ENCODE peak calls at places on chromosomes 12 and 14, in six cellular contexts. W is activated T-cell treated with anti-CD3 and anti-CD28 coated beads, Interleukin-2, amount 50 U/mL, for 4 hours; F is head of caudate nucleus; O is AG08396; T is omental fat pad; C is GM12878. S is an unnamed sample.

GRCh38 chr12:108021949-108022522 is 107.1 kb upstream of the WSCD2 start:
- DNase-seq in W (no peak), F (no peak), O (no peak), T (no peak), C (no peak), S (no peak)

GRCh38 chr12:5768171-5768879 is 176.7 kb downstream of the ANO2 start:
- DNase-seq in W (no peak), F (no peak), O (no peak), T (no peak), C (no peak), S (no peak)

GRCh38 chr12:4506870-4507269 is 31.8 kb upstream of the RAD51AP1 start:
- DNase-seq in W (no peak), F (no peak), O (peak; percentile 20), T (no peak), C (peak; percentile 52), S (no peak)

GRCh38 chr12:19967486-19967885 is 400.9 kb upstream of the PDE3A start:
- DNase-seq in W (no peak), F (peak; percentile 19), O (peak; percentile 55), T (no peak), C (peak; percentile 19), S (peak; percentile 93)

GRCh38 chr14:94823556-94824341 is 53.8 kb upstream of the GSC start:
- DNase-seq in W (no peak), F (no peak), O (no peak), T (no peak), C (no peak), S (no peak)

GRCh38 chr14:92728781-92729364 is 19.6 kb downstream of the LGMN start:
- DNase-seq in W (no peak), F (no peak), O (no peak), T (no peak), C (no peak), S (no peak)

GRCh38 chr14:92677087-92677668 is 71.2 kb downstream of the LGMN start:
- DNase-seq in W (no peak), F (no peak), O (no peak), T (no peak), C (peak; percentile 99), S (no peak)

GRCh38 chr12:18320036-18320617 is 58.8 kb downstream of the PIK3C2G start:
- DNase-seq in W (no peak), F (no peak), O (peak; percentile 23), T (no peak), C (no peak), S (peak; percentile 28)

GRCh38 chr12:109084425-109084824 is 8.8 kb downstream of the ALKBH2 start:
- DNase-seq in W (no peak), F (no peak), O (no peak), T (no peak), C (no peak), S (no peak)

GRCh38 chr14:104743461-104744380 is 9.2 kb upstream of the SIVA1 start:
- DNase-seq in W (no peak), F (peak; percentile 39), O (peak; percentile 62), T (no peak), C (no peak), S (no peak)

GRCh38 chr14:90844321-90844720 is 28.1 kb upstream of the TTC7B start:
- DNase-seq in W (no peak), F (no peak), O (no peak), T (no peak), C (no peak), S (no peak)

GRCh38 chr14:87041290-87042020 is 951.5 kb downstream of the GALC start:
- DNase-seq in W (no peak), F (no peak), O (no peak), T (no peak), C (no peak), S (no peak)

S was measured in GM04503.